ENCODE peak calls at places on chromosomes 4 and X, in nine cellular contexts. T is fibroblast of the aortic adventitia, Z is astrocyte of the spinal cord, W is Calu3, C is AG04450, D is kidney epithelial cell, G is natural killer cell, F is adrenal gland, Q is heart right ventricle. Y is an unnamed sample.

GRCh38 chr4:55409468-55410171 is 13.9 kb downstream of the TMEM165 start:
- DNase-seq in G (no peak), D (no peak), Z (peak), T (peak), Q (peak), C (no peak), F (no peak), W (no peak), Y (peak)

GRCh38 chr4:134627386-134627785 is 425.8 kb upstream of the PABPC4L start:
- DNase-seq in G (no peak), C (no peak), T (no peak), Q (no peak), W (no peak), Z (no peak), F (no peak), D (no peak), Y (no peak)

GRCh38 chrX:103249805-103250204 is 5.2 kb downstream of the TCEAL8 start:
- DNase-seq in Q (no peak), C (no peak), W (no peak), Z (no peak), T (no peak), D (no peak), G (no peak), F (no peak), Y (no peak)

GRCh38 chrX:137550561-137551305 is 15.2 kb upstream of the ZIC3 start:
- DNase-seq in G (no peak), Q (no peak), T (no peak), F (no peak), C (no peak), W (no peak), Z (no peak), D (no peak), Y (no peak)

GRCh38 chr4:145939241-145939640 is 618 bp upstream of the ZNF827 start:
- DNase-seq in T (peak), D (no peak), Q (no peak), Z (peak), C (no peak), F (no peak), G (no peak), W (no peak), Y (no peak)

GRCh38 chr4:52376107-52376704 is 282.9 kb downstream of the USP46 start:
- DNase-seq in D (no peak), G (no peak), W (peak), F (peak), Z (peak), Q (peak), T (peak), C (peak), Y (peak)

GRCh38 chr4:184282251-184282713 is 64.6 kb upstream of the ENPP6 start:
- DNase-seq in C (no peak), Z (no peak), G (peak), Q (no peak), W (peak), T (no peak), D (no peak), F (no peak), Y (no peak)

GRCh38 chrX:150934453-150934852 is 36.0 kb upstream of the CD99L2 start:
- DNase-seq in T (peak), Q (peak), Z (peak), W (no peak), C (no peak), D (peak), F (peak), G (no peak), Y (peak)

GRCh38 chr4:11011249-11011648 is 326.7 kb upstream of the CLNK start:
- DNase-seq in W (no peak), Q (no peak), G (no peak), Z (no peak), T (no peak), F (no peak), D (no peak), C (no peak), Y (no peak)

GRCh38 chr4:108168213-108168671 is 490 bp downstream of the LEF1 start:
- DNase-seq in W (no peak), Z (peak), Q (no peak), T (peak), G (no peak), C (no peak), F (no peak), D (no peak), Y (peak)

GRCh38 chrX:37332987-37333658 is 16.0 kb upstream of the PRRG1 start:
- DNase-seq in G (no peak), C (no peak), T (no peak), Q (no peak), D (no peak), F (no peak), Z (no peak), W (no peak), Y (no peak)

GRCh38 chr4:177242651-177243296 is 66.9 kb upstream of the NEIL3 start:
- DNase-seq in Q (no peak), T (peak), D (no peak), Z (peak), F (no peak), G (no peak), C (no peak), W (no peak), Y (no peak)

GRCh38 chrX:24498975-24499374 is 33.9 kb downstream of the PDK3 start:
- DNase-seq in W (no peak), D (no peak), Q (no peak), F (no peak), G (no peak), Z (peak), C (no peak), T (peak), Y (peak)

GRCh38 chrX:80876877-80877276 is 67.2 kb upstream of the BRWD3 start:
- DNase-seq in F (no peak), Z (peak), T (peak), C (no peak), D (peak), W (no peak), Q (no peak), G (no peak), Y (peak)

GRCh38 chrX:46178763-46179162 is 366.5 kb downstream of the ZNF674 start:
- DNase-seq in G (no peak), D (no peak), W (no peak), F (no peak), Q (no peak), T (no peak), C (no peak), Z (no peak), Y (no peak)

GRCh38 chrX:5870238-5870637 is 358.4 kb downstream of the NLGN4X start:
- DNase-seq in D (no peak), C (no peak), Z (no peak), G (no peak), T (no peak), F (no peak), Q (no peak), W (no peak), Y (peak)

GRCh38 chr4:34148322-34148908 is 2095.9 kb downstream of the ARAP2 start:
- DNase-seq in T (no peak), F (no peak), D (no peak), C (no peak), G (no peak), Z (no peak), W (no peak), Q (no peak), Y (no peak)

GRCh38 chr4:109752545-109752944 is 22.7 kb upstream of the PLA2G12A start:
- DNase-seq in D (no peak), T (no peak), G (no peak), Q (no peak), Z (no peak), F (no peak), W (no peak), C (no peak), Y (no peak)

GRCh38 chrX:155876704-155877103 is 4.4 kb upstream of the VAMP7 start:
- DNase-seq in D (no peak), G (no peak), T (no peak), Q (no peak), C (no peak), Z (no peak), W (no peak), F (no peak), Y (no peak)

GRCh38 chrX:3712870-3713224 is 602 bp downstream of the PRKX start:
- DNase-seq in Z (no peak), F (no peak), D (no peak), T (no peak), G (peak), Q (no peak), C (no peak), W (no peak), Y (no peak)

GRCh38 chrX:11792461-11793421 is 34.7 kb downstream of the MSL3 start:
- DNase-seq in Q (peak), F (no peak), C (no peak), G (peak), Z (no peak), T (no peak), D (no peak), W (no peak), Y (no peak)

GRCh38 chr4:173504181-173504503 is 25.9 kb downstream of the HAND2 start:
- DNase-seq in G (no peak), Q (no peak), T (peak), F (no peak), D (no peak), C (no peak), W (no peak), Z (no peak), Y (no peak)

GRCh38 chr4:19301527-19301926 is 950.2 kb upstream of the SLIT2 start:
- DNase-seq in T (no peak), Z (peak), W (no peak), F (no peak), C (no peak), G (no peak), D (no peak), Q (no peak), Y (no peak)

GRCh38 chr4:103867311-103867710 is 147.5 kb upstream of the TACR3 start:
- DNase-seq in W (no peak), Q (no peak), F (no peak), D (no peak), G (no peak), Z (no peak), C (no peak), T (no peak), Y (no peak)

GRCh38 chrX:104961926-104962325 is 258.6 kb downstream of the TEX13A start:
- DNase-seq in F (no peak), T (no peak), W (no peak), C (no peak), Z (no peak), G (no peak), D (no peak), Q (no peak), Y (no peak)

GRCh38 chr4:8771258-8771590 is 100.4 kb downstream of the HMX1 start:
- DNase-seq in G (no peak), Z (no peak), T (no peak), C (no peak), W (no peak), Q (no peak), D (no peak), F (no peak), Y (no peak)

GRCh38 chrX:4091046-4091760 is 377.8 kb upstream of the PRKX start:
- DNase-seq in F (no peak), Z (no peak), W (no peak), C (no peak), Q (no peak), G (no peak), T (no peak), D (no peak), Y (no peak)

GRCh38 chr4:38004062-38004461 is 43.9 kb downstream of the PTTG2 start:
- DNase-seq in G (no peak), Z (peak), D (peak), W (no peak), T (peak), C (no peak), F (no peak), Q (no peak), Y (no peak)

GRCh38 chrX:13938053-13938765 is 91.5 kb downstream of the GEMIN8 start:
- DNase-seq in G (no peak), W (peak), Q (peak), D (no peak), T (no peak), F (peak), Z (no peak), C (no peak), Y (no peak)

GRCh38 chr4:16725252-16725651 is 173.2 kb downstream of the LDB2 start:
- DNase-seq in D (no peak), Q (no peak), Z (no peak), G (no peak), T (no peak), C (no peak), F (no peak), W (no peak), Y (no peak)

GRCh38 chrX:153370293-153371055 is 30.7 kb downstream of the PNMA6E start:
- DNase-seq in W (no peak), C (no peak), D (no peak), G (no peak), Z (peak), T (no peak), Q (no peak), F (no peak), Y (no peak)

GRCh38 chr4:65893957-65894755 is 223.9 kb upstream of the EPHA5 start:
- DNase-seq in Z (peak), C (no peak), Q (no peak), G (no peak), W (no peak), T (peak), F (no peak), D (no peak), Y (peak)

GRCh38 chrX:106286053-106286650 is 118.0 kb downstream of the PWWP3B start:
- DNase-seq in W (no peak), D (peak), Q (no peak), Z (peak), F (no peak), T (no peak), C (no peak), G (no peak), Y (peak)

GRCh38 chrX:68721546-68721945 is 74.1 kb downstream of the STARD8 start:
- DNase-seq in W (no peak), C (no peak), G (no peak), Q (no peak), T (no peak), D (no peak), Z (no peak), F (no peak), Y (no peak)

GRCh38 chr4:2289955-2290333 is 28.0 kb upstream of the MXD4 start:
- DNase-seq in G (peak), C (no peak), F (no peak), Z (no peak), W (no peak), D (no peak), T (no peak), Q (no peak), Y (no peak)

GRCh38 chr4:48498895-48499294 is 8.8 kb downstream of the ZAR1 start:
- DNase-seq in F (no peak), W (no peak), T (no peak), C (no peak), G (no peak), D (no peak), Q (no peak), Z (no peak), Y (no peak)

GRCh38 chr4:141375855-141376254 is 155.2 kb downstream of the ZNF330 start:
- DNase-seq in D (peak), T (peak), Q (peak), G (no peak), Z (peak), W (peak), C (peak), F (peak), Y (peak)

GRCh38 chrX:38878674-38879375 is 77.6 kb downstream of the MID1IP1 start:
- DNase-seq in D (no peak), W (no peak), Z (no peak), C (no peak), T (no peak), G (no peak), F (no peak), Q (no peak), Y (no peak)

DNA sequence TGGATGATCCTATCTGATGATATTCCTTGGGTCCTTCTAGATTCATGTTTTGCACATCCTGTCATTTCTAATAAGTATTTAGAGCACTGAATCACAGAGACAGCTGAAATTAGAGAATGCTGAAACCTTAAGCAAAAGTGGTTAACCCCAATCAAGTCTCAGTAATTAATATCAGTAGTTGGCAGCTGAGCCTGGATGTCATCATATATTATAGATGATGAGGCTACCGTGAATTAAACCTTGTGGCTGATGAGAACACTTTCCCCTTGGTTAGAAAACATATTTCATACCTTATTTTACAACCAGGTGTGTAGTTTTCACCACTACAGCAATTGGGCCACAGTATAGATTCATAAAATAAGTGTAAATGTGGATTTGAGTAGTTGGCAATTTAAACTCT is 499.0 kb downstream of the PDGFC start:
- DNase-seq in Z (no peak), F (no peak), C (no peak), Q (no peak), W (no peak), G (no peak), T (no peak), D (no peak), Y (no peak)
- TF ChIP-seq CTCF in Z (no peak), F (no peak), C (no peak), Q (no peak), W (no peak), G (no peak), T (no peak), D (no peak), Y (no peak)

GRCh38 chr4:148441624-148441985 is 609 bp downstream of the NR3C2 start:
- DNase-seq in T (no peak), C (no peak), D (no peak), Z (no peak), W (no peak), F (peak), G (no peak), Q (no peak), Y (peak)

GRCh38 chr4:148435654-148436406 is 6.4 kb downstream of the NR3C2 start:
- DNase-seq in C (no peak), Z (no peak), F (no peak), G (no peak), Q (peak), D (no peak), T (no peak), W (no peak), Y (no peak)

GRCh38 chr4:148436512-148436911 is 5.7 kb downstream of the NR3C2 start:
- DNase-seq in C (no peak), D (no peak), W (no peak), G (no peak), F (no peak), T (no peak), Z (no peak), Q (no peak), Y (no peak)

GRCh38 chr4:148437439-148437838 is 4.8 kb downstream of the NR3C2 start:
- DNase-seq in F (no peak), C (no peak), D (no peak), W (no peak), Z (no peak), Q (no peak), G (no peak), T (no peak), Y (no peak)

DNA sequence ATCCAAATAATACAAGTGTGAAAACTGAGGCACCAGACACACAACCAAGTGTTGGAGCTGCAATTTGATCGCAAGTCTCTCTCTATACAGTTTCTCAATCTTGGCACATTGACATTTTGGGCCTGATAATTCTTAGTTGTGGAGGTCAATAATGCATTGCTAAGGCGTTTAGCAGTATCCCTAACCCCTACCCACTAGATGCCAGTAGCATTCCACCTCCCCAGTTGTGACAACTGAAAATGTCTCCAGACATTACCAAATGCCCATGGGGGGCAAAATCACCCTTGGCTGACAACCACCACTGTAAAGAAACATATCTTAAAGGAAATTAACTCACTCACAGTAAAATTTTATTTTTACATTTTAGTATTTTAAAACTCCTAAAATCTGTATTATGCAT is 4.2 kb downstream of the NR3C2 start:
- DNase-seq in Q (no peak), D (no peak), C (no peak), F (no peak), G (no peak), W (no peak), Z (no peak), T (no peak), Y (no peak)
- TF ChIP-seq CTCF in Q (no peak), D (no peak), C (no peak), F (no peak), G (no peak), W (no peak), Z (no peak), T (no peak), Y (no peak)

GRCh38 chrX:154526901-154527675 is 11.1 kb upstream of the FAM3A start:
- DNase-seq in C (no peak), W (peak), D (peak), F (peak), Z (peak), T (peak), Q (peak), G (peak), Y (peak)
- TF ChIP-seq CTCF in C (peak), W (no peak), D (peak), F (peak), Z (peak), T (peak), Q (peak), G (no peak), Y (peak)

GRCh38 chr4:45385306-45385705 is 659.0 kb upstream of the GNPDA2 start:
- DNase-seq in C (no peak), G (no peak), Z (no peak), D (no peak), T (no peak), Q (no peak), F (no peak), W (no peak), Y (no peak)
- TF ChIP-seq CTCF in C (no peak), G (no peak), Z (no peak), D (no peak), T (no peak), Q (no peak), F (no peak), W (no peak), Y (no peak)

GRCh38 chr4:60759518-60760245 is 440.4 kb upstream of the ADGRL3 start:
- DNase-seq in Q (no peak), C (no peak), W (no peak), D (no peak), F (no peak), Z (no peak), T (no peak), G (no peak), Y (no peak)
- TF ChIP-seq CTCF in Q (no peak), C (peak), W (no peak), D (no peak), F (no peak), Z (peak), T (peak), G (no peak), Y (peak)

GRCh38 chrX:57282568-57282967 is 3.9 kb upstream of the FAAH2 start:
- DNase-seq in T (no peak), F (no peak), C (no peak), Z (no peak), W (no peak), D (no peak), G (no peak), Q (no peak), Y (no peak)
- TF ChIP-seq CTCF in T (no peak), F (no peak), C (no peak), Z (no peak), W (no peak), D (no peak), G (no peak), Q (no peak), Y (no peak)

DNA sequence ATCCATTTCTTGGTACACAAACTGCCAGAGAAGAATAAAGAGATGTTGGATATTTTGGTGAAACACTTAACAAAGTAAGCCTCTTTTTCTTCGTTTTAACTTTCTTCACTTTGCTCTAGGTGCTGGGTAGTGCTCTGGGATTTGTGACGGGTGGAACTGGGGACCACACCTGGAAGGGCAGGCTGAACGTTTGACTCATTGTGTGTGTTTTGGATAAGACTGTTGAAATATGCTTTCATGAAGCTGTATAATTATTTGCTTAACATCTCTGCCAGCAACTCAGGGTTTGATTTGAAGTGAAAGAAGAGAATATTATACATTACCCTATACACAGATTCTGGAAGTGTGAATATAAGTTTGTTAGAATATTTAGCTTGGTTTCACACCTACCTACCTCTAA is 233.2 kb downstream of the ARHGAP10 start:
- DNase-seq in G (no peak), D (no peak), Z (no peak), F (no peak), W (no peak), T (no peak), C (no peak), Q (no peak), Y (no peak)
- TF ChIP-seq CTCF in G (no peak), D (no peak), Z (no peak), F (no peak), W (no peak), T (no peak), C (no peak), Q (no peak), Y (no peak)